ENCODE peak calls at places on chromosomes 11 and 22, in eight cellular contexts. X is uterus, R is ovary, M is OCI-LY7, E is psoas muscle, O is endodermal cell, Z is fibroblast of lung, I is coronary artery. D is an unnamed sample.

GRCh38 chr11:107973641-107974040 is 35.1 kb upstream of the CUL5 start:
- DNase-seq in X (no peak), R (no peak), M (no peak), E (no peak), O (no peak), Z (no peak), I (no peak), D (no peak)

GRCh38 chr22:37556750-37557149 is 3.5 kb upstream of the CDC42EP1 start:
- DNase-seq in X (no peak), R (no peak), M (no peak), E (no peak), O (peak), Z (peak), I (no peak), D (no peak)

GRCh38 chr22:21947040-21948014 is 5.3 kb downstream of the PPM1F start:
- DNase-seq in X (peak), R (no peak), M (no peak), E (no peak), O (peak), Z (peak), I (no peak), D (no peak)

GRCh38 chr11:133198326-133198725 is 334.0 kb downstream of the OPCML start:
- DNase-seq in X (no peak), R (no peak), M (no peak), E (no peak), O (no peak), Z (no peak), I (no peak), D (no peak)

GRCh38 chr11:1307998-1308744 is 1.3 kb downstream of the TOLLIP start:
- DNase-seq in X (no peak), R (no peak), M (no peak), E (no peak), O (peak), Z (peak), I (no peak), D (no peak)

GRCh38 chr22:32650553-32651345 is 150.8 kb upstream of the TIMP3 start:
- DNase-seq in X (no peak), R (no peak), M (no peak), E (no peak), O (no peak), Z (peak), I (no peak), D (no peak)

GRCh38 chr11:10604340-10604748 is 35.9 kb upstream of the LYVE1 start:
- DNase-seq in X (peak), R (peak), M (no peak), E (peak), O (no peak), Z (no peak), I (no peak), D (no peak)

GRCh38 chr22:27416553-27417427 is 384.8 kb downstream of the MN1 start:
- DNase-seq in X (no peak), R (no peak), M (no peak), E (no peak), O (peak), Z (peak), I (no peak), D (no peak)

GRCh38 chr11:100925935-100926334 is 203.7 kb downstream of the PGR start:
- DNase-seq in X (no peak), R (no peak), M (no peak), E (no peak), O (no peak), Z (peak), I (no peak), D (no peak)

GRCh38 chr11:61967924-61968757 is 707 bp upstream of the FTH1 start:
- DNase-seq in X (no peak), R (peak), M (peak), E (peak), O (peak), Z (no peak), I (no peak), D (peak)

GRCh38 chr11:61968758-61969390 is 1.4 kb upstream of the FTH1 start:
- DNase-seq in X (no peak), R (peak), M (no peak), E (no peak), O (no peak), Z (no peak), I (no peak), D (no peak)

GRCh38 chr11:61967177-61967923 is at the start of gene FTH1:
- DNase-seq in X (peak), R (peak), M (peak), E (peak), O (peak), Z (peak), I (peak), D (peak)

GRCh38 chr11:61969838-61970452 is 2.5 kb upstream of the FTH1 start:
- DNase-seq in X (no peak), R (no peak), M (no peak), E (no peak), O (no peak), Z (peak), I (no peak), D (no peak)

DNA sequence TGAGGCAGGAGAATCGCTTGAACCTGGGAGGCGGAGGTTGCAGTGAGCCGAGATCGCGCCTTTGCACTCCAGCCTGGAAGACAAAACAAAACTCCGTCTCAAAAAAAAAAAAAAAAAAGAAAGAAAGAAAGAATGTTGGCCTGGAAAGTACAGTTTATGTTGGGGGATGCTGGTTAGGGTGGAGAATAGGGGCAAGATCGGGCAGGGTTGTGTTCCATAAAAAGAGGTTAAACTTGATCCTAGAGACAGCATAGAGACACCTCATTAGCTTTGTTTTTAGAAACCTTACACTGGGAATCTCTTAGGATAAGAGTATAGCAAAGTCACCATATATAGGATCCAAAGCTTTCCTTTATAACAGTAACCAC is 1.9 kb upstream of the FTH1 start:
- DNase-seq in X (no peak), R (no peak), M (no peak), E (no peak), O (no peak), Z (no peak), I (no peak), D (no peak)
- H3K27ac ChIP-seq in X (peak), R (no peak), M (no peak), E (peak), O (no peak), Z (peak), I (peak), D (peak)

GRCh38 chr11:36793542-36793926 is 195.5 kb upstream of the RAG2 start:
- DNase-seq in X (no peak), R (no peak), M (no peak), E (no peak), O (peak), Z (no peak), I (no peak), D (no peak)
- TF ChIP-seq CTCF in X (no peak), R (no peak), M (peak), E (no peak), O (peak), Z (peak), I (no peak), D (no peak)

GRCh38 chr11:44615913-44616806 is 50.7 kb downstream of the CD82 start:
- DNase-seq in X (no peak), R (no peak), M (peak), E (no peak), O (no peak), Z (no peak), I (peak), D (no peak)
- H3K27ac ChIP-seq in X (no peak), R (no peak), M (no peak), E (no peak), O (no peak), Z (no peak), I (no peak), D (no peak)

DNA sequence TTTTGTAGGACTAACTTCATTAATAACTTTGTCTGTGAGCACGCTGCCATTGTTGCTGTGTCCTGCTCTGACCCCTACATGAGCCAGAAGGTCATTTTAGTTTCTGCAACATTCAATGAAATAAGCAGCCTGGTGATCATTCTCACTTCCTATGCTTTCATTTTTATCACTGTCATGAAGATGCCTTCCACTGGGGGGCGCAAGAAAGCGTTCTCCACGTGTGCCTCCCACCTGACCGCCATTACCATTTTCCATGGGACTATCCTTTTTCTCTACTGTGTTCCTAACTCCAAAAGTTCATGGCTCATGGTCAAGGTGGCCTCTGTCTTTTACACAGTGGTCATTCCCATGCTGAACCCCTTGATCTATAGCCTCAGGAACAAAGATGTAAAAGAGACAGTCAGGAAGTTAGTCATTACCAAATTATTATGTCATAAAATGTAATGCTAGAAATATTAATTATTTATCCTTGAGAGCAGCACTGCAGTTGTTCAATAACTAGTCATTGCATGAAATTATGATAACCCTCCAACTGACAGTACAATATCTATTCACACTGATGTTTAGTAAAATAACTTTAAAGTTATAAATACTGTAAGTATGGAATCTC is 46.4 kb upstream of the OR5D13 start:
- DNase-seq in X (no peak), R (no peak), M (peak), E (no peak), O (peak), Z (no peak), I (no peak), D (no peak)
- TF ChIP-seq CTCF in X (no peak), R (no peak), M (peak), E (no peak), O (peak), Z (no peak), I (no peak), D (no peak)